ENCODE peak calls at places on chromosomes 13 and 19, in eight cellular contexts. Y is endodermal cell, P is lung, N is HCT116, D is mammary epithelial cell, L is Peyer's patch, U is keratinocyte, W is testis. T is an unnamed sample.

GRCh38 chr19:33988601-33989000 is 183.7 kb upstream of the LSM14A start:
- DNase-seq in Y (no peak), P (no peak), N (no peak), D (no peak), L (no peak), U (no peak), W (no peak), T (no peak)

GRCh38 chr13:98372886-98373285 is 195.8 kb upstream of the RNF113B start:
- DNase-seq in Y (no peak), P (no peak), N (no peak), D (no peak), L (no peak), U (no peak), W (no peak), T (no peak)

GRCh38 chr13:112928958-112929777 is 39.8 kb upstream of the MCF2L start:
- DNase-seq in Y (no peak), P (no peak), N (no peak), D (no peak), L (peak; percentile 84), U (no peak), W (no peak), T (peak; percentile 40)

GRCh38 chr13:31037351-31037750 is 104.9 kb downstream of the TEX26 start:
- DNase-seq in Y (no peak), P (no peak), N (no peak), D (no peak), L (no peak), U (no peak), W (no peak), T (no peak)

GRCh38 chr13:24650157-24650556 is 30.1 kb upstream of the ATP12A start:
- DNase-seq in Y (no peak), P (no peak), N (no peak), D (no peak), L (no peak), U (no peak), W (no peak), T (no peak)

GRCh38 chr13:20566917-20567755 is at the start of gene IFT88:
- DNase-seq in Y (peak; percentile 96), P (peak; percentile 91), N (peak; percentile 68), D (peak; percentile 83), L (peak; percentile 94), U (no peak), W (peak; percentile 90), T (peak; percentile 84)

GRCh38 chr13:79491715-79492114 is 10.8 kb downstream of the NDFIP2 start:
- DNase-seq in Y (no peak), P (no peak), N (no peak), D (peak; percentile 95), L (no peak), U (peak; percentile 68), W (no peak), T (peak; percentile 96)

GRCh38 chr13:36126496-36126895 is 4.7 kb downstream of the DCLK1 start:
- DNase-seq in Y (no peak), P (no peak), N (no peak), D (no peak), L (no peak), U (no peak), W (no peak), T (no peak)

GRCh38 chr13:75359266-75359665 is 122.7 kb downstream of the TBC1D4 start:
- DNase-seq in Y (no peak), P (no peak), N (peak; percentile 74), D (peak; percentile 86), L (no peak), U (peak; percentile 55), W (no peak), T (peak; percentile 80)

GRCh38 chr19:50147462-50148423 is 15.3 kb downstream of the IZUMO2 start:
- DNase-seq in Y (peak; percentile 93), P (peak; percentile 90), N (peak; percentile 89), D (peak; percentile 87), L (peak; percentile 92), U (no peak), W (peak; percentile 96), T (peak; percentile 91)

GRCh38 chr13:40169476-40169875 is 497.0 kb downstream of the FOXO1 start:
- DNase-seq in Y (no peak), P (no peak), N (no peak), D (peak; percentile 67), L (no peak), U (peak; percentile 21), W (no peak), T (peak; percentile 30)

GRCh38 chr19:19488875-19489690 is 26.3 kb downstream of the TSSK6 start:
- DNase-seq in Y (peak; percentile 94), P (peak; percentile 87), N (peak; percentile 89), D (peak; percentile 87), L (peak; percentile 93), U (peak; percentile 90), W (peak; percentile 77), T (peak; percentile 82)

GRCh38 chr19:35106291-35106583 is 9.4 kb upstream of the FXYD3 start:
- DNase-seq in Y (no peak), P (no peak), N (no peak), D (no peak), L (no peak), U (no peak), W (no peak), T (no peak)

GRCh38 chr19:34104099-34104498 is 68.2 kb upstream of the LSM14A start:
- DNase-seq in Y (no peak), P (no peak), N (no peak), D (no peak), L (no peak), U (no peak), W (no peak), T (no peak)

GRCh38 chr13:82803341-82803740 is 1078.9 kb downstream of the SLITRK1 start:
- DNase-seq in Y (no peak), P (no peak), N (no peak), D (peak; percentile 26), L (no peak), U (no peak), W (no peak), T (peak; percentile 58)

GRCh38 chr13:112005925-112006324 is 61.0 kb upstream of the SOX1 start:
- DNase-seq in Y (no peak), P (no peak), N (no peak), D (no peak), L (no peak), U (no peak), W (no peak), T (no peak)

GRCh38 chr13:97385146-97385545 is 48.8 kb upstream of the RAP2A start:
- DNase-seq in Y (no peak), P (no peak), N (no peak), D (no peak), L (no peak), U (no peak), W (no peak), T (no peak)

GRCh38 chr19:37361994-37362393 is 8.9 kb upstream of the ZNF527 start:
- DNase-seq in Y (no peak), P (no peak), N (no peak), D (no peak), L (no peak), U (no peak), W (no peak), T (peak; percentile 13)

GRCh38 chr19:13428352-13428751 is 77.9 kb downstream of the CACNA1A start:
- DNase-seq in Y (peak; percentile 63), P (no peak), N (peak; percentile 28), D (peak; percentile 6), L (no peak), U (no peak), W (no peak), T (peak; percentile 17)

GRCh38 chr19:58021541-58022282 is 12.1 kb upstream of the ZSCAN1 start:
- DNase-seq in Y (peak; percentile 85), P (peak; percentile 37), N (no peak), D (peak; percentile 9), L (peak; percentile 71), U (no peak), W (peak; percentile 80), T (peak; percentile 22)

GRCh38 chr13:42333613-42334328 is 61.8 kb downstream of the AKAP11 start:
- DNase-seq in Y (peak; percentile 54), P (no peak), N (no peak), D (peak; percentile 17), L (no peak), U (no peak), W (peak; percentile 23), T (peak; percentile 51)
- TF ChIP-seq CTCF in Y (peak; percentile 78), P (peak; percentile 23), N (no peak), D (peak; percentile 60), L (peak; percentile 60), U (peak; percentile 49), W (peak; percentile 31), T (peak; percentile 72)

GRCh38 chr19:41912899-41913475 is 15.3 kb downstream of the ERFL start:
- DNase-seq in Y (peak; percentile 78), P (no peak), N (no peak), D (no peak), L (no peak), U (no peak), W (no peak), T (no peak)
- H3K4me3 ChIP-seq in Y (no peak overlapping the region), P (no peak overlapping the region), N (no peak overlapping the region), D (no peak overlapping the region), L (peak overlapping the region; percentile 20), U (no peak overlapping the region), W (peak overlapping the region; percentile 17), T (no peak overlapping the region)

DNA sequence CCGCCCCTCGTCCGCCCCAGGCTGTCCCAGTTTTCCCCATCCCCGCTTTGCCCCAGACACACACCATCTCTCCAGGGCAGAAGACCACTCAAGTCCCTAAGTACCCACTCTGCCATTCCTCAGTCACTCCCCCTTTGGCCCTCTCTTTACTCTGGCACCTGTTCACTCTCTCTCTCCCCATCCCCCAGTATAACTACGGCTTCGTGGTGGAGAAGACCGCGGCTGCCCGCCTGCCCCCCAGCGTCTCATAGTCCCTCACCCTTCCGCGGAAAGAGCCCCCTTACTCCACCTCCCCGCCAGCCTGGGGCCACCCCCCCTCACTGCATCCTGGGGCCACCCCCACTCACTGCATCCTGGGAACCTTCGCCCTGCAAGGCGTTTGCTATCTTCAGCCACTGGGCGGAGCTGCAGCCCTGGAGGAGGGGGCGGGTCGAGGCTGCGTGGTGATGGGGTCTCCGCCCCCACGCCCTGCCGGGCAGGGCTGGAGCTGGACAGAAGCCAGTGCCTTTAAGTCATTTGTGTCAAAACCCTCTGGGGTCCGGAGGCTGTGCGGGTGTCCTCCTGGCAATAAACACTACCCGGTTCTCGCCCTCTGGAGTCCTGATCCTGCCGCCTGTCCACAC is 5.0 kb downstream of the MVB12A start:
- DNase-seq in Y (peak; percentile 96), P (no peak), N (no peak), D (no peak), L (no peak), U (no peak), W (peak; percentile 70), T (peak; percentile 36)
- TF ChIP-seq CTCF in Y (peak; percentile 76), P (no peak), N (peak; percentile 57), D (peak; percentile 45), L (peak; percentile 35), U (peak; percentile 67), W (peak; percentile 32), T (peak; percentile 61)

GRCh38 chr19:3492131-3492839 is 8.2 kb downstream of the DOHH start:
- DNase-seq in Y (peak; percentile 61), P (no peak), N (no peak), D (no peak), L (no peak), U (no peak), W (no peak), T (no peak)

GRCh38 chr19:3493651-3494050 is 6.8 kb downstream of the DOHH start:
- DNase-seq in Y (no peak), P (no peak), N (no peak), D (no peak), L (no peak), U (no peak), W (no peak), T (no peak)

GRCh38 chr19:3492919-3493318 is 7.6 kb downstream of the DOHH start:
- DNase-seq in Y (no peak), P (no peak), N (no peak), D (no peak), L (no peak), U (no peak), W (no peak), T (no peak)

GRCh38 chr19:3494559-3494958 is 5.9 kb downstream of the DOHH start:
- DNase-seq in Y (no peak), P (no peak), N (no peak), D (no peak), L (no peak), U (no peak), W (no peak), T (no peak)

GRCh38 chr19:3494051-3494450 is 6.4 kb downstream of the DOHH start:
- DNase-seq in Y (peak; percentile 94), P (no peak), N (no peak), D (no peak), L (no peak), U (no peak), W (peak; percentile 81), T (no peak)
- H3K4me3 ChIP-seq in Y (no peak overlapping the region), P (no peak overlapping the region), N (no peak overlapping the region), D (no peak overlapping the region), L (no peak overlapping the region), U (no peak overlapping the region), W (peak overlapping the region; percentile 10), T (no peak overlapping the region)

T was measured in epithelial cell of esophagus.